ENCODE peak calls at places on chromosomes 11 and 22, in four cellular contexts. One of them, this sample, is unnamed.

GRCh38 chr11:112852141-112852853 is 108.9 kb upstream of the NCAM1 start:
- DNase-seq in MM.1S: no peak
- DNase-seq in neural progenitor cell: no peak
- DNase-seq in hepatocyte: no peak
- DNase-seq in this sample: no peak

GRCh38 chr11:66150140-66150539 is 80.1 kb downstream of the PACS1 start:
- DNase-seq in MM.1S: peak
- DNase-seq in neural progenitor cell: no peak
- DNase-seq in hepatocyte: no peak
- DNase-seq in this sample: no peak

GRCh38 chr11:105609832-105610781 is at the start of gene GRIA4:
- DNase-seq in MM.1S: peak
- DNase-seq in neural progenitor cell: peak
- DNase-seq in hepatocyte: peak
- DNase-seq in this sample: peak

GRCh38 chr11:71397328-71397860 is 50.8 kb downstream of the DHCR7 start:
- DNase-seq in MM.1S: no peak
- DNase-seq in neural progenitor cell: no peak
- DNase-seq in hepatocyte: no peak
- DNase-seq in this sample: no peak

GRCh38 chr11:120354779-120355178 is 18.6 kb downstream of the ARHGEF12 start:
- DNase-seq in MM.1S: no peak
- DNase-seq in neural progenitor cell: no peak
- DNase-seq in hepatocyte: no peak
- DNase-seq in this sample: no peak

GRCh38 chr11:43693069-43693468 is 12.5 kb downstream of the HSD17B12 start:
- DNase-seq in MM.1S: no peak
- DNase-seq in neural progenitor cell: no peak
- DNase-seq in hepatocyte: no peak
- DNase-seq in this sample: peak

GRCh38 chr11:59144096-59144495 is 1.4 kb downstream of the FAM111A start:
- DNase-seq in MM.1S: no peak
- DNase-seq in neural progenitor cell: no peak
- DNase-seq in hepatocyte: no peak
- DNase-seq in this sample: no peak

GRCh38 chr22:23268139-23268712 is 87.9 kb downstream of the BCR start:
- DNase-seq in MM.1S: no peak
- DNase-seq in neural progenitor cell: no peak
- DNase-seq in hepatocyte: no peak
- DNase-seq in this sample: no peak

GRCh38 chr11:119195680-119196079 is 10.4 kb downstream of the NHERF4 start:
- DNase-seq in MM.1S: no peak
- DNase-seq in neural progenitor cell: peak
- DNase-seq in hepatocyte: peak
- DNase-seq in this sample: peak

GRCh38 chr22:45493286-45493771 is 9.4 kb upstream of the FBLN1 start:
- DNase-seq in MM.1S: no peak
- DNase-seq in neural progenitor cell: no peak
- DNase-seq in hepatocyte: no peak
- DNase-seq in this sample: peak

GRCh38 chr11:132910016-132910760 is 622.1 kb downstream of the OPCML start:
- DNase-seq in MM.1S: no peak
- DNase-seq in neural progenitor cell: peak
- DNase-seq in hepatocyte: no peak
- DNase-seq in this sample: no peak

GRCh38 chr11:85483861-85484260 is 143.3 kb downstream of the DLG2 start:
- DNase-seq in MM.1S: no peak
- DNase-seq in neural progenitor cell: no peak
- DNase-seq in hepatocyte: no peak
- DNase-seq in this sample: no peak

GRCh38 chr11:67501854-67502253 is 3.3 kb downstream of the PITPNM1 start:
- DNase-seq in MM.1S: no peak
- DNase-seq in neural progenitor cell: no peak
- DNase-seq in hepatocyte: no peak
- DNase-seq in this sample: no peak

GRCh38 chr11:86916330-86916729 is 38.9 kb downstream of the FZD4 start:
- DNase-seq in MM.1S: no peak
- DNase-seq in neural progenitor cell: no peak
- DNase-seq in hepatocyte: no peak
- DNase-seq in this sample: no peak

GRCh38 chr11:20729597-20730095 is 60.3 kb downstream of the NELL1 start:
- DNase-seq in MM.1S: no peak
- DNase-seq in neural progenitor cell: no peak
- DNase-seq in hepatocyte: no peak
- DNase-seq in this sample: no peak

GRCh38 chr11:114928260-114928870 is 250.0 kb downstream of the NXPE2 start:
- DNase-seq in MM.1S: no peak
- DNase-seq in neural progenitor cell: no peak
- DNase-seq in hepatocyte: no peak
- DNase-seq in this sample: no peak

GRCh38 chr22:39655736-39656285 is 85.3 kb downstream of the CACNA1I start:
- DNase-seq in MM.1S: no peak
- DNase-seq in neural progenitor cell: no peak
- DNase-seq in hepatocyte: no peak
- DNase-seq in this sample: peak

GRCh38 chr11:107316426-107316825 is 141.2 kb downstream of the CWF19L2 start:
- DNase-seq in MM.1S: no peak
- DNase-seq in neural progenitor cell: no peak
- DNase-seq in hepatocyte: no peak
- DNase-seq in this sample: no peak

GRCh38 chr11:12769834-12770345 is 95.7 kb downstream of the TEAD1 start:
- DNase-seq in MM.1S: no peak
- DNase-seq in neural progenitor cell: no peak
- DNase-seq in hepatocyte: no peak
- DNase-seq in this sample: no peak

GRCh38 chr11:84249344-84250135 is 963.4 kb upstream of the CCDC90B start:
- DNase-seq in MM.1S: no peak
- DNase-seq in neural progenitor cell: no peak
- DNase-seq in hepatocyte: no peak
- DNase-seq in this sample: no peak

GRCh38 chr11:82869657-82870056 is 30.6 kb downstream of the PRCP start:
- DNase-seq in MM.1S: no peak
- DNase-seq in neural progenitor cell: no peak
- DNase-seq in hepatocyte: no peak
- DNase-seq in this sample: no peak

GRCh38 chr22:45462034-45462655 is 40.5 kb upstream of the FBLN1 start:
- DNase-seq in MM.1S: no peak
- DNase-seq in neural progenitor cell: no peak
- DNase-seq in hepatocyte: peak
- DNase-seq in this sample: no peak

GRCh38 chr11:115679945-115680344 is 175.7 kb upstream of the CADM1 start:
- DNase-seq in MM.1S: no peak
- DNase-seq in neural progenitor cell: no peak
- DNase-seq in hepatocyte: no peak
- DNase-seq in this sample: no peak

GRCh38 chr11:26572770-26573402 is 823 bp upstream of the MUC15 start:
- DNase-seq in MM.1S: no peak
- DNase-seq in neural progenitor cell: peak
- DNase-seq in hepatocyte: no peak
- DNase-seq in this sample: no peak

GRCh38 chr11:60607483-60607882 is 91.9 kb upstream of the MS4A8 start:
- DNase-seq in MM.1S: no peak
- DNase-seq in neural progenitor cell: no peak
- DNase-seq in hepatocyte: no peak
- DNase-seq in this sample: no peak
- TF ChIP-seq CTCF in MM.1S: no peak
- TF ChIP-seq CTCF in neural progenitor cell: peak
- TF ChIP-seq CTCF in hepatocyte: no peak
- TF ChIP-seq CTCF in this sample: peak

GRCh38 chr11:3021125-3021524 is 29.0 kb upstream of the NAP1L4 start:
- DNase-seq in MM.1S: peak
- DNase-seq in neural progenitor cell: peak
- DNase-seq in hepatocyte: peak
- DNase-seq in this sample: peak
- TF ChIP-seq EZH2phosphoT487 in MM.1S: no peak
- TF ChIP-seq EZH2phosphoT487 in neural progenitor cell: no peak
- TF ChIP-seq EZH2phosphoT487 in hepatocyte: no peak
- TF ChIP-seq EZH2phosphoT487 in this sample: no peak

DNA sequence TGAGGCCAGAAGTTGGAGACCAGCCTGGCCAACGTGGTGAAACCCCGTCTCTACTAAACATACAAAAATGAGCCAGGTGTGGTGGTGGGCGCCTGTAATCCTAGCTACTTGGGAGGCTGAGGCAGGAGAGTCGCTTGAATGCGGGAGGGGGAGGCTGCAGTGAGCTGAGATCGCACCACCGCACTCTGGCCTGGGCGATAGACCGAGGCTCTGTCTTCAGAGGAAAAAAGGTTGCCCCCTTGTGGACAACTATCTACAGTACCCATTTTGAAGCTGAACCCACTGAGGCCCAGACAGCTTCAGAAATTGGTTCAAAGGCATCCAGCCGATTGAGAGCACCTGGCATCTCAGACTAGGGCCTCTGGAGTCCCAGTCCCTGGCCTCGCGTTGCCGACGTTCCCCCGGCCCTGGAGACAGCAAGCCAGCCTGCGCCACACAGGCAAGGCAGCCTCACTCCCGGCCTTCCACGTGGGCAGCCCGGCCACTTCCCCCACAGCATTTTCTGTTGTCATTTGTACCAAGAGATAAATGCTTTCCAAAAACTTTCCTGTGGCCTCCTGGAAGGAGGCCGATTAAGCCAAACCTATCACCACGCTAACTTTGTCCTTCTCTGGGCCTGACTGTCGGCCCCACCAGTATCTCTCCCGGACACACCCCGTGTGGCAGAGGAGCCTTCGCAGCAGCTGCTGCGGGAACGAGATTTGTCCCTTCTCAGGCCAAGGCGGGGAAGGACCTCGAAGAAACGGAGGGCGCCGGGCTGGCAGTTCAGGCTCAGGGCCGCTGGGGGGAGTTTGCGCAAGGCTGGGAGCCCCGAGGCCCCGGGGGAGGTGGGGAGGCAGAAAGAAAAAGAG is 82.8 kb downstream of the FLI1 start:
- DNase-seq in MM.1S: peak
- DNase-seq in neural progenitor cell: peak
- DNase-seq in hepatocyte: peak
- DNase-seq in this sample: peak
- TF ChIP-seq CTCF in MM.1S: peak
- TF ChIP-seq CTCF in neural progenitor cell: peak
- TF ChIP-seq CTCF in hepatocyte: peak
- TF ChIP-seq CTCF in this sample: peak

GRCh38 chr22:22098457-22099193 is 116.0 kb upstream of the TOP3B start:
- DNase-seq in MM.1S: peak
- DNase-seq in neural progenitor cell: no peak
- DNase-seq in hepatocyte: no peak
- DNase-seq in this sample: no peak

GRCh38 chr22:22099194-22099486 is 116.6 kb upstream of the TOP3B start:
- DNase-seq in MM.1S: peak
- DNase-seq in neural progenitor cell: no peak
- DNase-seq in hepatocyte: no peak
- DNase-seq in this sample: no peak

GRCh38 chr22:22097727-22098228 is 115.2 kb upstream of the TOP3B start:
- DNase-seq in MM.1S: no peak
- DNase-seq in neural progenitor cell: no peak
- DNase-seq in hepatocyte: no peak
- DNase-seq in this sample: no peak

GRCh38 chr22:22103078-22103593 is 120.5 kb upstream of the TOP3B start:
- DNase-seq in MM.1S: no peak
- DNase-seq in neural progenitor cell: peak
- DNase-seq in hepatocyte: no peak
- DNase-seq in this sample: peak

DNA sequence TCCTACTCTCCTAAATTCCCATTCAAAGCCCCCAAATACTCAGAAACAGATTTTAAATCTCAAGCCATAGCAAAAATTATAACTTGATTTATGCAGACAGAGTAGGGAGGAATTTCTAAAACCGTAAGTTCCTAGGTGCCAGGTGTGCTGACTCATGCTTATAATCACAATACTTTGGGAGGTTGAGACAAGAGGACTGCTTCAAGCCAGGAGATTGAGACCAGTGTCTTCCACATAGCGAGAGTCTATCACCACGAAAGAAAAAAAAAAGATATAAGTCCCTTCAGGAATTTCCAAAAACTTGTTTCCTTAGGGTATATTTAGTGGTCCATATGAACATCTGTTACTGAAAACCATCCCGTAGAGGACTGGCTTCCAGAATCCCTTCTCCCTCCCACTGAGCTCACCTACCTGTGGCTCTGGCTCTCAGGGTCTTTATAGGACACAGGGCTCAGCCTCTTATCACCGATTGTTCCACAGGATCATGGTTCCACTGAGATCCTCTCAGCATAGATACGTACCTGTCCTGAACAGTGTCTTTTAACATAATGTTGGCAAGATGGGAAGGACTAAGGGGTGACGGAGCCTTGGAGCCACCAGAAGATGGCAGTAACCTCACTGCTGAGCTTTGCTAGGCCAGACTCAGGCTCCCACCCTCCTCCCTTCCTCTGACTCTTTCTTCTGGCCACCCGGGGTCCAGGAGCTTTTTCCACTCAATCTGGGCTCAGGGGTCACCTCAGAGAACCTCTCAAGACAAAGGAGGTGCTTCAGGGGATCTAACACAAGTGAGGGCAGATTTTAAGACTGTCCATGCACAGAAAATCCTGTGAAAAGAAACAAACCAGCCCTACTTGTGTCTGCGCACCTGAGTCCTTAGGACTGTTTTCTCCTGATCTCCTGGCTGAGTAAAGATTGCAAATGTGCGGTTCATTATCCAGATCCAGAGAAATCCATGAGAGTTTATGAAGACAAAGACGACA is 117.5 kb upstream of the TOP3B start:
- DNase-seq in MM.1S: peak
- DNase-seq in neural progenitor cell: peak
- DNase-seq in hepatocyte: peak
- DNase-seq in this sample: no peak
- TF ChIP-seq EZH2phosphoT487 in MM.1S: no peak
- TF ChIP-seq EZH2phosphoT487 in neural progenitor cell: no peak
- TF ChIP-seq EZH2phosphoT487 in hepatocyte: no peak
- TF ChIP-seq EZH2phosphoT487 in this sample: no peak

DNA sequence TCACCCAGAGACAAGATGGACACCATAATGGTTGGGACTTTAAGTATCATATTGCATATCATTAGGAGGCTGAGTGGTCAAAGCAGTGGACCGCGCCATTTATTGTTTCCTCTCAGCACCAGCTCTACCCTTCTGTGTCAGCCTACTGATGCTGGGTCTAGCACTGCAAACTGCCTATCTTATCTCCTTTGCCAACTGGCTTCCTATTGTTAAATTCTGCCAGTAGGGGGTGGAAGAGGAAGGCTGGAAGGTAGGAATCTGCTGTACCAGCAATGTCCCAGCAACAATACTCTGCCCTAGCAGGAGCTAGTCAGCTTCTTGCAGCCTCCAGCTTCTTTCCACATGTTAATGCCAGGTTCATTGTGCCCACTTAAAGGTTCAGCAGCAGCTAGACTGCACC is 367.1 kb upstream of the PDGFD start:
- DNase-seq in MM.1S: no peak
- DNase-seq in neural progenitor cell: peak
- DNase-seq in hepatocyte: no peak
- DNase-seq in this sample: no peak
- TF ChIP-seq CTCF in MM.1S: peak
- TF ChIP-seq CTCF in neural progenitor cell: peak
- TF ChIP-seq CTCF in hepatocyte: no peak
- TF ChIP-seq CTCF in this sample: peak